ENCODE peak calls at places on chromosome 7, in six cellular contexts. M is K562, A is A549, I is IMR-90, S is HepG2, V is SK-N-SH. C is an unnamed sample.

GRCh38 chr7:5237286-5237685 is 45.5 kb upstream of the SLC29A4 start:
- DNase-seq in I (peak; percentile 40), S (no peak), A (no peak), V (no peak), M (no peak), C (no peak)

GRCh38 chr7:41817386-41817785 is 114.5 kb upstream of the INHBA start:
- DNase-seq in A (no peak), V (no peak), I (peak; percentile 80), M (no peak), S (no peak), C (no peak)

GRCh38 chr7:516606-517456 is 2.8 kb downstream of the PDGFA start:
- DNase-seq in A (peak; percentile 64), S (peak; percentile 43), V (no peak), M (peak; percentile 51), I (peak; percentile 80), C (no peak)

GRCh38 chr7:150964593-150965111 is 13.5 kb downstream of the KCNH2 start:
- DNase-seq in S (no peak), M (peak; percentile 89), A (no peak), V (peak; percentile 93), I (no peak), C (no peak)

GRCh38 chr7:129676017-129676897 is 64.7 kb downstream of the NRF1 start:
- DNase-seq in V (no peak), I (no peak), M (no peak), S (no peak), A (no peak), C (no peak)

GRCh38 chr7:29342761-29343160 is 148.2 kb downstream of the CHN2 start:
- DNase-seq in V (no peak), A (no peak), S (no peak), M (no peak), I (no peak), C (no peak)

GRCh38 chr7:120615703-120616102 is 242.2 kb downstream of the TSPAN12 start:
- DNase-seq in V (no peak), I (no peak), A (no peak), S (no peak), M (no peak), C (peak; percentile 17)

GRCh38 chr7:135684134-135684533 is 21.8 kb downstream of the STMP1 start:
- DNase-seq in M (no peak), S (no peak), I (peak; percentile 49), A (no peak), V (no peak), C (no peak)

GRCh38 chr7:107277331-107277730 is 108.5 kb downstream of the HBP1 start:
- DNase-seq in A (no peak), M (no peak), S (no peak), V (no peak), I (peak; percentile 4), C (no peak)

GRCh38 chr7:135512135-135512887 is 2.4 kb upstream of the CNOT4 start:
- DNase-seq in V (peak; percentile 68), A (peak; percentile 90), I (peak; percentile 52), S (peak; percentile 78), M (peak; percentile 77), C (peak; percentile 37)

GRCh38 chr7:36736827-36737211 is 12.5 kb upstream of the AOAH start:
- DNase-seq in S (no peak), I (no peak), A (no peak), M (no peak), V (no peak), C (peak; percentile 50)

GRCh38 chr7:2522780-2523433 is 3.3 kb downstream of the LFNG start:
- DNase-seq in A (peak; percentile 58), I (no peak), S (peak; percentile 71), V (no peak), M (no peak), C (no peak)

GRCh38 chr7:26328498-26329390 is 37.1 kb downstream of the SNX10 start:
- DNase-seq in S (no peak), M (no peak), A (no peak), V (no peak), I (no peak), C (no peak)

GRCh38 chr7:84194484-84195260 is at the start of gene SEMA3A:
- DNase-seq in V (peak; percentile 55), A (peak; percentile 86), M (no peak), I (peak; percentile 94), S (peak; percentile 8), C (no peak)

DNA sequence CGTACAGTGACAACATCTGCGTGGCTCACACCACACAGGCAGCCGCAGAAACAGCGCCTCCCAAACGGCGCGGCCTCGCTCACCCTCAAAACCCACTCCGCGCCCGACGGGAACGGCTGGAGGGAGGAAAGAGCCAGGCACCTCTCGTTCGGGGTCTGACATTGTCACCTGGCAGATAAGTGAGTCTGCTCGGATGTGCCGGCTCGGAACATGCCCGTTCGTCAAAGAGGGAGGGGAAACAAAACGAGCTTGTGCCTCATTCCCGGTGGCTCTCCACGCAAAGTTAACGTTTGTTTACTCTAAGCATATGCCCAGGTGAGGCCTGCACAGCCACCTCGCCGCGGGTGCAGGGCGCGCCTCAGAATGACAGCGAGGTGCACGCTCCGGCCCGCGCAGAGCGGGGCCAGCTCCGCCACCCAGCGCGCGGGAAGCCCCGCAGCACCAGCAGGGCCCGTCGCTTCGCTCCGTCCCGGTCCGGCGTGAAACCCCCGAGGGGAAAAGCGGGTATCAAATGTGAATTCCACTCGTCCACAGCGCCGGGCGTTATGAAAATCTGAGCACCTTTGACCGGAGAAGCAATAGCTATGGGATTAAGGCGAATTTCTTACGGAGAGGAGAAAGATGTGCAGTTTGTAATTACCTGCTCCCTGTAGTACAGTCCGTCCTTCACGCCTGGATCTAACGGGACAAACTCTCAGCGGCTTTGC is 13.1 kb downstream of the CNPY1 start:
- DNase-seq in I (no peak), S (no peak), M (no peak), V (peak; percentile 62), A (no peak), C (no peak)
- TF ChIP-seq RFX5 in I (no peak), S (no peak), M (no peak), V (no peak), A (no peak), C (no peak)

DNA sequence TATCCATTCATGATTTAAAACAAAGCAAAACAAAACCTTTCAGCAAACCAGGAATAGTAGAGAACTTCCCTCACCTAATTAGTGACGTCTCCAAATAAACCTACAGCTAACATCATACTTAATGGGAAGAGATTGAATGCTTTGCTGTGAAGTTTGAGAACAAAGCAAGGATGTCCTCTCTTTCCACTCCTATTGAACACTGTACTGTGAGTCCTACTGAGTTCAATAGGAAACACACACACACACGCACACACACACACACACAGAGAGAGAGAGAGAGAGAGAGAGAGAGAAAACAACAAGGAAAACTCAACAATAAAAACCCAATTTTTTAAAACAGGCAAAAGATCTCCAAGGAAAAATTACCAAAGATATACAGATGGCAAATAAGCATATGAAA is 32.3 kb downstream of the PODXL start:
- DNase-seq in I (no peak), S (no peak), V (no peak), M (no peak), A (no peak), C (no peak)
- TF ChIP-seq RFX5 in I (no peak), S (no peak), V (no peak), M (no peak), A (no peak), C (no peak)

GRCh38 chr7:118839544-118839943 is 615.0 kb downstream of the ANKRD7 start:
- DNase-seq in V (no peak), M (no peak), S (no peak), I (no peak), A (no peak), C (no peak)
- TF ChIP-seq RFX5 in V (no peak), M (no peak), S (no peak), I (no peak), A (no peak), C (no peak)

DNA sequence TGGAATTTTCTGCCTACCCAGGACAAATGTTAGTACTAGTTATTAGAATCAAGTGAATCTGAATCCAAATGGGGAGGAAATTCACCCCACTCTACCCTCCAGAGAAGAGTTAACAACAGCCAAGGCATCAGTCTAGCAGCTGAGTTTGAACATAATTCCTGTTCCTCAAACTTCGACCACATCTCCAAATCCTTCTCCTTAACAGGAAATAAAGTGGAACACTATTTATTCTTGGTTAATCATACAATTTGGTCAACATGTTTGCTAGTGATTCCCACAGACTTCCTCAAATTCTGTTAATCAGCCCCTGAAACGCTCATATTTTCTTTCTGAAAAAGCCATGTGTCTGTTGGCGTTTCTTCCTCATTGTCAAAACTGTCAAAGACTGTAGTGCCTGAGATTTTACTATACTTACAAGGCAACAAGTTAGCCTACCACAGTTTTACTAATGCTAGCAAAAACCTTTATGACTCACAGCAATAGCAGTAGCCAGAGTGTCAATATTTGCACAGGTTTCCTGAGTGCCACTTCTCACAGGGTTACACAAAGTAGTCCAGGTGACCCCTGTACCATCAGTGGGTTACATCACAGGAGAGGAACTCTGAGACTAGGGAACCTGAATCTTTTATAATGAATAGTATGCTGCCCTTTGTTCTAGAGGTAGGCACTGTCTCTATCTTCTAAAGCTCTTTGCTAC is 202.9 kb downstream of the GRM3 start:
- DNase-seq in M (no peak), A (peak; percentile 41), I (no peak), S (peak; percentile 96), V (no peak), C (no peak)
- TF ChIP-seq RFX5 in M (no peak), A (no peak), I (no peak), S (no peak), V (no peak), C (no peak)

GRCh38 chr7:11485626-11486025 is 346.4 kb downstream of the THSD7A start:
- DNase-seq in V (no peak), S (no peak), M (no peak), I (no peak), A (no peak), C (no peak)
- TF ChIP-seq RFX5 in V (no peak), S (no peak), M (no peak), I (no peak), A (no peak), C (no peak)

DNA sequence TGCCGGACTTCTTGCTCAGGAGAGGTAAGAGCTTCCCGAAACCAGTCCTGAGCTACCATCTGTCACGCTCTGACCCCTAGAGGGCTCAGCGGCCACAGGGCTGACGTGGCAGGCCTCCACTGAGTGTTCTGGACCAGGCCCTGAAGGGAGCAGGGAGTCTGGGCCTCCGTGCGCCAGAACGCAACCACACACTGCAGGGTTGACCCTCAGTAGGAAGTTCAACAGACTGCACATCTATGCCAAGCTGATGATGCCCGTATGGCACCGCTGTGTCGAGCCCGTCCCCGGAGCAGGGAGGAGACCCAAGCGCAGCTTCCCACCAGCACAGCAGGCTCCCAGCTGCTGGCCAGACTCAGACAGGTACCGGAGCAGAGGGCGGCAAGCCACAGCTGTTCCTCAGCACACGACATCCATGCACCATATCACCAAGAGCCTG is 39.2 kb downstream of the CAMK2B start:
- DNase-seq in V (peak; percentile 49), A (no peak), S (no peak), M (peak; percentile 54), I (no peak), C (no peak)
- TF ChIP-seq RFX5 in V (no peak), A (no peak), S (no peak), M (no peak), I (no peak), C (no peak)